ENCODE peak calls at places on chromosomes 5 and 9, in four cellular contexts. One of them, this sample, is unnamed.
A peak's percentile ranks its signal among the peaks of the same experiment; 100 is the strongest.

GRCh38 chr5:73938280-73938937 is 312.4 kb downstream of the ARHGEF28 start:
- DNase-seq in transverse colon: no peak
- DNase-seq in ovary: no peak
- DNase-seq in iPS DF 6.9: no peak
- DNase-seq in this sample: no peak

GRCh38 chr5:74895906-74896305 is 29.7 kb upstream of the FAM169A start:
- DNase-seq in transverse colon: peak; percentile 55
- DNase-seq in ovary: peak; percentile 50
- DNase-seq in iPS DF 6.9: no peak
- DNase-seq in this sample: peak; percentile 85

GRCh38 chr5:83721878-83722779 is 1.5 kb upstream of the HAPLN1 start:
- DNase-seq in transverse colon: peak; percentile 83
- DNase-seq in ovary: peak; percentile 32
- DNase-seq in iPS DF 6.9: no peak
- DNase-seq in this sample: no peak

GRCh38 chr9:23598994-23599393 is 227.0 kb downstream of the ELAVL2 start:
- DNase-seq in transverse colon: no peak
- DNase-seq in ovary: no peak
- DNase-seq in iPS DF 6.9: no peak
- DNase-seq in this sample: no peak

GRCh38 chr5:59065551-59065950 is 482.7 kb downstream of the RAB3C start:
- DNase-seq in transverse colon: no peak
- DNase-seq in ovary: no peak
- DNase-seq in iPS DF 6.9: no peak
- DNase-seq in this sample: no peak

GRCh38 chr9:70415041-70415440 is 584 bp upstream of the KLF9 start:
- DNase-seq in transverse colon: no peak
- DNase-seq in ovary: no peak
- DNase-seq in iPS DF 6.9: no peak
- DNase-seq in this sample: no peak

GRCh38 chr9:72665421-72665820 is 144.0 kb downstream of the TMC1 start:
- DNase-seq in transverse colon: no peak
- DNase-seq in ovary: no peak
- DNase-seq in iPS DF 6.9: no peak
- DNase-seq in this sample: no peak

GRCh38 chr5:95113489-95113888 is 171.4 kb downstream of the MCTP1 start:
- DNase-seq in transverse colon: no peak
- DNase-seq in ovary: no peak
- DNase-seq in iPS DF 6.9: no peak
- DNase-seq in this sample: no peak

GRCh38 chr5:373710-374602 is 52.4 kb downstream of the AHRR start:
- DNase-seq in transverse colon: peak; percentile 34
- DNase-seq in ovary: peak; percentile 77
- DNase-seq in iPS DF 6.9: no peak
- DNase-seq in this sample: no peak

GRCh38 chr5:6673031-6673430 is 39.8 kb downstream of the SRD5A1 start:
- DNase-seq in transverse colon: no peak
- DNase-seq in ovary: no peak
- DNase-seq in iPS DF 6.9: no peak
- DNase-seq in this sample: no peak

GRCh38 chr5:80192507-80193241 is 63.2 kb downstream of the SERINC5 start:
- DNase-seq in transverse colon: no peak
- DNase-seq in ovary: peak; percentile 47
- DNase-seq in iPS DF 6.9: no peak
- DNase-seq in this sample: no peak

GRCh38 chr9:127316586-127317383 is 52.2 kb downstream of the GARNL3 start:
- DNase-seq in transverse colon: no peak
- DNase-seq in ovary: no peak
- DNase-seq in iPS DF 6.9: no peak
- DNase-seq in this sample: no peak

GRCh38 chr5:98906756-98907355 is 22.0 kb downstream of the CHD1 start:
- DNase-seq in transverse colon: no peak
- DNase-seq in ovary: no peak
- DNase-seq in iPS DF 6.9: no peak
- DNase-seq in this sample: no peak

GRCh38 chr5:109805472-109805871 is 115.7 kb downstream of the MAN2A1 start:
- DNase-seq in transverse colon: no peak
- DNase-seq in ovary: no peak
- DNase-seq in iPS DF 6.9: no peak
- DNase-seq in this sample: no peak

GRCh38 chr5:127595484-127596368 is 53.2 kb upstream of the CTXN3 start:
- DNase-seq in transverse colon: no peak
- DNase-seq in ovary: no peak
- DNase-seq in iPS DF 6.9: no peak
- DNase-seq in this sample: no peak

GRCh38 chr5:162703914-162704313 is 636.3 kb downstream of the GABRG2 start:
- DNase-seq in transverse colon: no peak
- DNase-seq in ovary: no peak
- DNase-seq in iPS DF 6.9: no peak
- DNase-seq in this sample: no peak

GRCh38 chr9:129617167-129617566 is 3.7 kb downstream of the C9orf50 start:
- DNase-seq in transverse colon: no peak
- DNase-seq in ovary: no peak
- DNase-seq in iPS DF 6.9: no peak
- DNase-seq in this sample: no peak

GRCh38 chr5:55913396-55914140 is 62.4 kb downstream of the IL31RA start:
- DNase-seq in transverse colon: no peak
- DNase-seq in ovary: no peak
- DNase-seq in iPS DF 6.9: no peak
- DNase-seq in this sample: no peak

DNA sequence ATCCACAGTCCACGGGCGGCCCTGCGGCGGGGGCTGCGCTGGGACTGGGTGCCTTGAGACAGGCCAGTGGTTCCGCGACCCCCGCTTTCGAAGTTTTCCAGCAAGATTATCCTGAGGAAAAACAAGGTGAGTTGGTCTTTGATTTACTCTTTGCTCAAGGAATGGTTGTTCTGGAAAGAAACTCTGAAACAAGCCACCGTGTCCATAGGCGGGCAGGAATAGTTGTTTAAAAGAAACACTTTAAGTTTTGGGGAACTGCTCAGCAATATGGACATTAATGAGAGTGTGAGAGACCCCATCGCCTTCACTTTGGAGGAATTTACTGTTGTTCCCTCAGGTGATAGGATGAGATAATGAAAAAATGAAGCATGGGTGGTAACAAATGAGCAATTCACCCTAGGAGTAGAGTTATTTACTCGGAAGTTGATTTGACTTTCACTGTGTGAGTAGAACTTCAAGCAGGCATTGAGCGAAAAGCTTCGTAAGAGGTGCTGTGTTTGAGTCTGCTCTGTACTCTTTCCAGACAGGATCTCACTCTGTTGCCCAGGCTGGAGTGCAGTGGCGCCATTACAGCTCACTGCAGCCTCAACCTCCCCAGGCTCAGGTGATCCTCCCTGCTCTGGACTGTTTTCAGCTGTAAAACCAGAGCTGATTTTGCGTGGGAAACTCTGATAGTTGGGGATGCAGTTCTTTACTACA is 1.1 kb downstream of the DMRTA1 start:
- DNase-seq in transverse colon: no peak
- DNase-seq in ovary: no peak
- DNase-seq in iPS DF 6.9: no peak
- DNase-seq in this sample: no peak
- H3K27ac ChIP-seq in transverse colon: peak overlapping the region; percentile 88
- H3K27ac ChIP-seq in ovary: peak overlapping the region; percentile 29
- H3K27ac ChIP-seq in iPS DF 6.9: no peak overlapping the region
- H3K27ac ChIP-seq in this sample: peak overlapping the region; percentile 94

GRCh38 chr5:139694556-139695182 is 46.5 kb downstream of the CXXC5 start:
- DNase-seq in transverse colon: no peak
- DNase-seq in ovary: no peak
- DNase-seq in iPS DF 6.9: no peak
- DNase-seq in this sample: no peak

GRCh38 chr5:139696894-139697658 is 48.9 kb downstream of the CXXC5 start:
- DNase-seq in transverse colon: peak; percentile 59
- DNase-seq in ovary: peak; percentile 87
- DNase-seq in iPS DF 6.9: no peak
- DNase-seq in this sample: no peak

GRCh38 chr5:139698461-139699146 is 50.5 kb downstream of the CXXC5 start:
- DNase-seq in transverse colon: peak; percentile 78
- DNase-seq in ovary: peak; percentile 90
- DNase-seq in iPS DF 6.9: no peak
- DNase-seq in this sample: no peak

GRCh38 chr5:139695183-139695573 is 47.0 kb downstream of the CXXC5 start:
- DNase-seq in transverse colon: no peak
- DNase-seq in ovary: no peak
- DNase-seq in iPS DF 6.9: no peak
- DNase-seq in this sample: no peak

DNA sequence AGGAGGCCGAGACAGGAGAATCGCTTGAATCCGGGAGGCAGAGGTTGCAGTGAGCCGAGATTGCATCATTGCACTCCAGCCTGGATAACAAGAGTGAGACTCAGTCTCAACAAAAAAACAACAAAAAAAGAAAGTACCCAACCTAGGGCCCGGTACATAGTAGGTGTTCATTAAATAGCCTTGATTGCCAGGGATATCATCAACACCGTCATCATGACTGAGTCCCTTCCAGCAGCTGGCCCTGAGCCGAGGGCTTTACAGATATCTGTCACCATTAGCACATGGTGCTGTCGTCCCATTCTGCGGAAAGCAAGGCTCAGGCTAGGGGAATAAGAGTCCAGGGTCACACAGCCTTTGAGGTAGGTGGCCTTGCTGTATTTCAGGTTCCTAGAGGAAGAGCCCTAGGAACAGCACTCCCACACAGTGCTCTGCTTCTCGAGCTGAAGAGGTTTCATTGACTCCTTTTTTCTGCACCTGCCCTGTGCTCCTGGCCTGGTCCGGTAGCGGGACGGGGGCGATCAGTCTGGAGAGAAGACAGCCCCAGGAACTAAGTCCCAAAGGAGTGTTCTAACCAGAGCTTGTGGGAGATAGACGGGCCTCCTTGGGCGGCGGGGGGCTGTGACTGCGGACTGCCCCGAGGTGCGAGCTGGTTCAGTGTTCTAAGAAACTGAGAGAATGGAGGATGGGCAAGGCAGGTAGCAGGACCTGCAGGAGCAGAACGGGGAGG is 48.2 kb downstream of the CXXC5 start:
- DNase-seq in transverse colon: no peak
- DNase-seq in ovary: no peak
- DNase-seq in iPS DF 6.9: no peak
- DNase-seq in this sample: no peak
- H3K4me1 ChIP-seq in transverse colon: peaks cover 25% of the 10 kb centered on the region
- H3K4me1 ChIP-seq in ovary: peaks cover 16% of the 10 kb centered on the region
- H3K4me1 ChIP-seq in iPS DF 6.9: peaks cover 18% of the 10 kb centered on the region
- H3K4me1 ChIP-seq in this sample: no peaks in the 10 kb centered on the region

DNA sequence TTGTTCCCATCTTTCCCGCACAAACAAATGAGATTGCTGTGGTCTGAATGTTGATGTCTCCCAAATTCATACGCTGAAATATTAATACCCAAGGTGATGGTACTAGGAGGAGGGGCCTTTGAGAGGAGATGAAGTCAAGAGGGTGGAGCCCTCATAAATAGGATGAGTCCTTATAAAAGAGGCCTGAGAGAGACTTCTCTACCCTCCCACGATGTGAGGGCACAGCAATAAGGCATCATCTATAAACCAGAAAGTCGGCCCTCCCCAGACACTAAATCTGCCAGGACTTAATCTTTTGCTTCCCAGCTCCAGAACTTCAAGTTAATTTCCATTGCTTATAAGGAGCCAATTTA is 170.4 kb downstream of the CTNND2 start:
- DNase-seq in transverse colon: no peak
- DNase-seq in ovary: no peak
- DNase-seq in iPS DF 6.9: no peak
- DNase-seq in this sample: no peak
- H3K27ac ChIP-seq in transverse colon: no peak overlapping the region
- H3K27ac ChIP-seq in ovary: no peak overlapping the region
- H3K27ac ChIP-seq in iPS DF 6.9: no peak overlapping the region
- H3K27ac ChIP-seq in this sample: peak overlapping the region; percentile 75

DNA sequence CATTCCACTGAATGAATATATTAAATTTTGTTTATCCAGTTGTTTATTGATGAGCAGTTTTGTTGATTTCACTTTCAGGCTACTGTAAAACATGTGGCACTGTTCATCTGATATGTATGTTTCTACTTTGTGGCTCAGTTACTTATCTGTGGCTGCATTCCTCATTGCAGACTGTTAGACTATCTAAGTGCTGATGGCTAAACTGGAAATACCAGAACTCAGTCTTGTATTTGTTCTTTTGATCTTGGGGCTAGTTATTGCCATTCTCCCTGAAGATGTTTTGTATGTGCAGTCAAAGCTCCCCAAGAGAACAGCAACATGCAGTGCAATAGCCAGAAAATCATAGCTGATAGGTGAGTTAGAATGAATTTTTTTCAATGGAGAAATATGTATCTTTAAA is 162.2 kb downstream of the GADD45G start:
- DNase-seq in transverse colon: no peak
- DNase-seq in ovary: no peak
- DNase-seq in iPS DF 6.9: no peak
- DNase-seq in this sample: no peak
- H3K4me1 ChIP-seq in transverse colon: no peaks in the 10 kb centered on the region
- H3K4me1 ChIP-seq in ovary: no peaks in the 10 kb centered on the region
- H3K4me1 ChIP-seq in iPS DF 6.9: no peaks in the 10 kb centered on the region
- H3K4me1 ChIP-seq in this sample: no peaks in the 10 kb centered on the region

DNA sequence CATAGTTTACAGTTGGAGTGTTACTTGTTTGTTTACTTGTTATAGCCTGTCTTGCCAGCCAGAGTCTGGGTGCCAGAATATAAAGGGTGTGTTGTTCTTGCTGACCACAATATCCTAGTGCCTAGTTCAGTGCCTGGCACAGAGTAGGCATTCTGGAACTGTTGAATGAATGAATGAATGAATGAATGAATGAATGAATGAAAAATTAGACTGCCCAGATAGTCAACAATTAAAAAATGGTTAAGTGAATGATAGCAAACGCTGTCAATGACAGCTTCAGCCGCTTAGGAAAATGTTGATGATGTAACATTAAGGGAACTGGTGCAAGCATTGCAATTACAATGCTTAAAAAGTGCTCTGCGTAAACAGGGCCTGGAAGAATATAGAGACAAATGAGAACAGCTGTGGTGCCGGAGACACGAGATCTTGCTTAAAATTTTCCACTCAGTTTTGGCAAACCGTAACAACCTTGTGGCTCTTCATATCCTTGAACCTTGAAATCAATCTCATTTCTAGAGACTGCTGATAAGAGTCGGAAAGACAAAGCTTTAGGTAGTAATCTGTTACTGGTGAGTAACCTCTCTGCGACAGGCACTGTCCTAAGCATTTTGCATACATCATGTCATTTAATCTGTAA is 4.7 kb upstream of the TTLL11 start:
- DNase-seq in transverse colon: no peak
- DNase-seq in ovary: no peak
- DNase-seq in iPS DF 6.9: no peak
- DNase-seq in this sample: no peak
- H3K27ac ChIP-seq in transverse colon: no peak overlapping the region
- H3K27ac ChIP-seq in ovary: no peak overlapping the region
- H3K27ac ChIP-seq in iPS DF 6.9: no peak overlapping the region
- H3K27ac ChIP-seq in this sample: no peak overlapping the region

GRCh38 chr5:172769324-172769597 is 1.7 kb downstream of the DUSP1 start:
- DNase-seq in transverse colon: no peak
- DNase-seq in ovary: no peak
- DNase-seq in iPS DF 6.9: no peak
- DNase-seq in this sample: no peak
- H3K4me1 ChIP-seq in transverse colon: peaks cover 23% of the 10 kb centered on the region
- H3K4me1 ChIP-seq in ovary: peaks cover 11% of the 10 kb centered on the region
- H3K4me1 ChIP-seq in iPS DF 6.9: peaks cover 4% of the 10 kb centered on the region
- H3K4me1 ChIP-seq in this sample: peaks cover 4% of the 10 kb centered on the region

This sample was measured in right lobe of liver.